ENCODE peak calls at places on chromosome 3, in nine cellular contexts. K is HT1080; H is pulmonary artery endothelial cell; B is type B pancreatic cell; I is DMS153; F is SW480; Z is colonic mucosa; A is substantia nigra; T is activated CD4-positive, alpha-beta T cell treated with anti-CD3 and anti-CD28 coated beads, Interleukin-2, amount 10 ng/mL, durations not matched to agents 7 days and 5 days. L is an unnamed sample.

GRCh38 chr3:189862385-189863023 is 231.3 kb downstream of the TP63 start:
- DNase-seq in I (no peak), B (no peak), H (no peak), A (no peak), T (no peak), Z (no peak), K (no peak), F (no peak), L (no peak)

GRCh38 chr3:143134446-143134845 is 14.9 kb downstream of the CHST2 start:
- DNase-seq in H (no peak), Z (no peak), F (no peak), A (no peak), T (no peak), B (no peak), K (peak), I (peak), L (no peak)

GRCh38 chr3:149706905-149707304 is 45.4 kb downstream of the COMMD2 start:
- DNase-seq in B (no peak), I (no peak), T (no peak), K (no peak), H (no peak), F (no peak), A (no peak), Z (no peak), L (no peak)

GRCh38 chr3:183180765-183181295 is 18.3 kb upstream of the LAMP3 start:
- DNase-seq in K (no peak), T (no peak), I (no peak), Z (no peak), B (no peak), F (no peak), A (no peak), H (no peak), L (no peak)

GRCh38 chr3:126621627-126622345 is 33.1 kb downstream of the TXNRD3 start:
- DNase-seq in T (no peak), F (peak), K (peak), A (no peak), B (no peak), Z (no peak), I (no peak), H (no peak), L (no peak)

GRCh38 chr3:151925419-151925818 is 52.0 kb downstream of the SUCNR1 start:
- DNase-seq in F (no peak), B (no peak), K (peak), T (no peak), H (no peak), I (no peak), A (no peak), Z (no peak), L (no peak)

GRCh38 chr3:150428562-150428961 is 20.5 kb downstream of the TSC22D2 start:
- DNase-seq in T (no peak), H (no peak), Z (no peak), I (no peak), K (no peak), B (no peak), F (no peak), A (no peak), L (no peak)

GRCh38 chr3:83928903-83929302 is 1029.9 kb upstream of the CADM2 start:
- DNase-seq in A (no peak), H (no peak), B (no peak), I (no peak), Z (no peak), F (no peak), K (no peak), T (no peak), L (no peak)

GRCh38 chr3:197417896-197418618 is 119.6 kb upstream of the DLG1 start:
- DNase-seq in F (no peak), Z (no peak), T (no peak), H (no peak), B (no peak), K (no peak), A (no peak), I (no peak), L (no peak)

GRCh38 chr3:143294183-143294582 is 174.6 kb downstream of the CHST2 start:
- DNase-seq in Z (no peak), F (no peak), H (no peak), I (no peak), B (no peak), K (no peak), A (no peak), T (peak), L (no peak)